ENCODE peak calls at places on chromosomes 4 and X, in seven cellular contexts. N is GM06990, X is fibroblast of mammary gland, V is GM12878, K is stomach, F is Panc1, C is OCI-LY7. H is an unnamed sample.

GRCh38 chr4:53043900-53044650 is 182.0 kb downstream of the RASL11B start:
- DNase-seq in V (no peak), K (no peak), C (no peak), N (no peak), X (no peak), F (no peak), H (no peak)

GRCh38 chr4:78544681-78545080 is 6.9 kb upstream of the ANXA3 start:
- DNase-seq in F (no peak), C (no peak), N (no peak), V (no peak), K (no peak), X (no peak), H (no peak)

GRCh38 chrX:37926700-37927099 is 79.3 kb upstream of the DYNLT3 start:
- DNase-seq in K (no peak), C (peak; percentile 40), N (no peak), V (peak; percentile 4), X (peak; percentile 55), F (no peak), H (no peak)

GRCh38 chrX:48769230-48769629 is 7.7 kb downstream of the GLOD5 start:
- DNase-seq in F (no peak), N (no peak), X (no peak), C (no peak), K (no peak), V (no peak), H (no peak)

GRCh38 chrX:138287200-138287865 is 424.2 kb downstream of the FGF13 start:
- DNase-seq in K (no peak), C (no peak), N (no peak), V (no peak), F (no peak), X (no peak), H (no peak)

GRCh38 chrX:35682481-35682880 is 115.7 kb upstream of the MAGEB16 start:
- DNase-seq in X (no peak), K (no peak), F (no peak), C (no peak), V (no peak), N (no peak), H (no peak)

GRCh38 chr4:84726356-84726755 is 143.4 kb downstream of the CDS1 start:
- DNase-seq in K (no peak), F (no peak), C (no peak), N (no peak), X (peak; percentile 21), V (no peak), H (no peak)

GRCh38 chr4:78661923-78662521 is 110.5 kb downstream of the ANXA3 start:
- DNase-seq in F (no peak), N (peak; percentile 40), K (no peak), X (peak; percentile 72), C (peak; percentile 20), V (peak; percentile 77), H (no peak)

GRCh38 chrX:3443186-3443585 is 96.7 kb upstream of the MXRA5 start:
- DNase-seq in F (no peak), N (no peak), V (no peak), X (no peak), K (no peak), C (no peak), H (no peak)

GRCh38 chr4:127759893-127760292 is 22.2 kb upstream of the HSPA4L start:
- DNase-seq in C (no peak), F (no peak), V (no peak), N (no peak), X (peak; percentile 37), K (no peak), H (no peak)

GRCh38 chr4:124337874-124338273 is 374.7 kb downstream of the ANKRD50 start:
- DNase-seq in C (no peak), X (peak; percentile 63), K (no peak), F (no peak), V (no peak), N (no peak), H (no peak)

GRCh38 chr4:992297-993110 is 700 bp downstream of the SLC26A1 start:
- DNase-seq in K (peak; percentile 94), N (no peak), V (no peak), F (peak; percentile 46), X (no peak), C (no peak), H (no peak)

GRCh38 chr4:169619518-169619957 is 840 bp upstream of the CLCN3 start:
- DNase-seq in C (peak; percentile 85), K (peak; percentile 67), F (no peak), V (no peak), N (no peak), X (peak; percentile 59), H (peak; percentile 20)

GRCh38 chr4:138448169-138448568 is 206.0 kb upstream of the SLC7A11 start:
- DNase-seq in V (no peak), X (peak; percentile 15), K (no peak), F (no peak), C (no peak), N (no peak), H (no peak)

DNA sequence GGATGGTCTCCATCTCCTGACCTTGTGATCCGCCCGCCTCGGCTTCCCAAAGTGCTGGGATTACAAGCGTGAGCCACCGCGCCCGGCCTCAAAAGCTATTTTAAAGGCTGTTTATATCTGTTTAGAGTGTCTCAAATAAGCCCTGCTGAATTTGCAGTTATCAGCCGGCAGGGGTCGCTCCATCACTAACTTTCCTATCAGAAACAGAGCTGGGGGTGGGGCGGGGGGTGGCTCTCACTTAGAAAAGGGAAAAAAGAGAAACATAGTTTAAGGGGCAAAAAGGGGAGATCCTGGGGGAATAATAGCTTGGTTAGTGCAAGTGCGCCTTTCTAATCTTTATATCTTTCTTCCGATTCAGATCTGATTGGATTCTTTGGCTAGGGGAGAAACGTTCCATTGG is 450.7 kb downstream of the UBE2NL start:
- DNase-seq in V (no peak), N (no peak), C (peak; percentile 7), K (no peak), F (no peak), X (no peak), H (no peak)
- TF ChIP-seq CTCF in V (peak; percentile 4), N (no peak), C (peak; percentile 49), K (no peak), F (peak; percentile 39), X (no peak), H (peak; percentile 13)

GRCh38 chr4:120771907-120772306 is 150.6 kb downstream of the PRDM5 start:
- DNase-seq in N (no peak), X (no peak), F (no peak), C (no peak), K (no peak), V (no peak), H (no peak)
- TF ChIP-seq CTCF in N (no peak), X (no peak), F (peak; percentile 11), C (peak; percentile 46), K (no peak), V (no peak), H (no peak)

GRCh38 chr4:113908829-113909228 is 70.6 kb downstream of the ARSJ start:
- DNase-seq in F (no peak), C (peak; percentile 20), V (no peak), N (no peak), X (peak; percentile 9), K (no peak), H (no peak)
- TF ChIP-seq CTCF in F (peak; percentile 10), C (peak; percentile 74), V (peak; percentile 24), N (peak; percentile 15), X (no peak), K (no peak), H (no peak)

GRCh38 chrX:17361620-17362019 is 13.4 kb upstream of the NHS start:
- DNase-seq in V (no peak), C (peak; percentile 23), F (no peak), K (no peak), X (peak; percentile 5), N (no peak), H (no peak)
- TF ChIP-seq CTCF in V (peak; percentile 15), C (peak; percentile 67), F (peak; percentile 21), K (no peak), X (peak; percentile 29), N (peak; percentile 39), H (peak; percentile 54)